ENCODE peak calls at places on chromosomes 3 and 15, in seven cellular contexts. W is astrocyte of the cerebellum, S is IMR-90, Q is AG09309, O is fibroblast of mammary gland, N is heart left ventricle, I is AG09319. K is an unnamed sample.

GRCh38 chr3:117547956-117548550 is 838.5 kb downstream of the TUSC7 start:
- DNase-seq in W (peak), S (peak), Q (no peak), O (peak), N (no peak), I (peak), K (no peak)

GRCh38 chr3:11379824-11380281 is 107.7 kb downstream of the ATG7 start:
- DNase-seq in W (no peak), S (no peak), Q (no peak), O (no peak), N (no peak), I (no peak), K (no peak)

GRCh38 chr3:127015282-127016042 is 32.5 kb downstream of the PLXNA1 start:
- DNase-seq in W (no peak), S (no peak), Q (no peak), O (no peak), N (no peak), I (no peak), K (peak)

GRCh38 chr15:91982401-91982800 is 128.9 kb downstream of the SLCO3A1 start:
- DNase-seq in W (no peak), S (peak), Q (no peak), O (no peak), N (no peak), I (no peak), K (no peak)

GRCh38 chr15:31387483-31388118 is 61.0 kb downstream of the KLF13 start:
- DNase-seq in W (peak), S (peak), Q (peak), O (peak), N (peak), I (no peak), K (no peak)

GRCh38 chr3:66414846-66415245 is 86.0 kb downstream of the LRIG1 start:
- DNase-seq in W (no peak), S (no peak), Q (no peak), O (no peak), N (no peak), I (no peak), K (no peak)

GRCh38 chr3:46882377-46883015 is 5.0 kb downstream of the PTH1R start:
- DNase-seq in W (no peak), S (no peak), Q (no peak), O (peak), N (no peak), I (no peak), K (peak)

GRCh38 chr3:30480587-30480986 is 125.8 kb upstream of the TGFBR2 start:
- DNase-seq in W (no peak), S (no peak), Q (no peak), O (no peak), N (no peak), I (no peak), K (no peak)

GRCh38 chr3:143775401-143775970 is 72.8 kb downstream of the SLC9A9 start:
- DNase-seq in W (no peak), S (peak), Q (no peak), O (peak), N (no peak), I (no peak), K (peak)

GRCh38 chr3:29145370-29145769 is 135.5 kb upstream of the RBMS3 start:
- DNase-seq in W (no peak), S (no peak), Q (no peak), O (no peak), N (no peak), I (no peak), K (no peak)

GRCh38 chr3:107988464-107989156 is 102.2 kb downstream of the CD47 start:
- DNase-seq in W (no peak), S (peak), Q (no peak), O (peak), N (peak), I (peak), K (no peak)

GRCh38 chr15:64740361-64741170 is 34.8 kb downstream of the RBPMS2 start:
- DNase-seq in W (no peak), S (peak), Q (no peak), O (peak), N (peak), I (no peak), K (peak)

GRCh38 chr15:77527831-77528231 is 104.9 kb downstream of the LINGO1 start:
- DNase-seq in W (no peak), S (no peak), Q (no peak), O (no peak), N (no peak), I (no peak), K (no peak)

GRCh38 chr3:190205739-190206138 is 85.0 kb upstream of the P3H2 start:
- DNase-seq in W (no peak), S (peak), Q (peak), O (peak), N (no peak), I (peak), K (peak)

GRCh38 chr3:40109641-40110490 is 199.6 kb upstream of the EIF1B start:
- DNase-seq in W (no peak), S (no peak), Q (no peak), O (peak), N (no peak), I (no peak), K (no peak)

GRCh38 chr3:55988905-55989304 is 479.4 kb downstream of the ERC2 start:
- DNase-seq in W (no peak), S (no peak), Q (no peak), O (no peak), N (no peak), I (no peak), K (no peak)

GRCh38 chr3:169112153-169112892 is 551.2 kb downstream of the MECOM start:
- DNase-seq in W (peak), S (peak), Q (no peak), O (peak), N (no peak), I (no peak), K (no peak)

GRCh38 chr3:62415312-62415791 is 42.0 kb upstream of the FEZF2 start:
- DNase-seq in W (no peak), S (no peak), Q (no peak), O (no peak), N (no peak), I (no peak), K (no peak)

GRCh38 chr3:45105855-45106655 is 40.1 kb downstream of the CDCP1 start:
- DNase-seq in W (peak), S (peak), Q (peak), O (peak), N (no peak), I (peak), K (no peak)

GRCh38 chr3:29065211-29065785 is 215.6 kb upstream of the RBMS3 start:
- DNase-seq in W (peak), S (peak), Q (peak), O (peak), N (peak), I (peak), K (no peak)

GRCh38 chr3:172285844-172286243 is 162.4 kb downstream of the GHSR start:
- DNase-seq in W (peak), S (peak), Q (peak), O (peak), N (no peak), I (no peak), K (no peak)

GRCh38 chr15:56286213-56286612 is 42.5 kb upstream of the RFX7 start:
- DNase-seq in W (no peak), S (no peak), Q (no peak), O (no peak), N (no peak), I (no peak), K (no peak)

GRCh38 chr3:4976109-4976508 is 3.1 kb upstream of the BHLHE40 start:
- DNase-seq in W (no peak), S (peak), Q (no peak), O (peak), N (peak), I (no peak), K (no peak)

GRCh38 chr3:149020196-149020838 is 29.0 kb downstream of the GYG1 start:
- DNase-seq in W (no peak), S (peak), Q (no peak), O (no peak), N (no peak), I (no peak), K (no peak)

GRCh38 chr3:26198609-26199008 is 408.7 kb downstream of the OXSM start:
- DNase-seq in W (no peak), S (no peak), Q (no peak), O (no peak), N (no peak), I (no peak), K (no peak)

GRCh38 chr3:140185375-140185774 is 250.4 kb downstream of the CLSTN2 start:
- DNase-seq in W (no peak), S (no peak), Q (no peak), O (no peak), N (no peak), I (no peak), K (no peak)

GRCh38 chr3:175346573-175347356 is 487.6 kb downstream of the NAALADL2 start:
- DNase-seq in W (peak), S (peak), Q (peak), O (peak), N (peak), I (peak), K (no peak)

GRCh38 chr3:71456826-71457225 is 126.7 kb downstream of the FOXP1 start:
- DNase-seq in W (no peak), S (peak), Q (no peak), O (no peak), N (no peak), I (no peak), K (no peak)

GRCh38 chr3:150168694-150169093 is 198.0 kb upstream of the PFN2 start:
- DNase-seq in W (no peak), S (peak), Q (no peak), O (peak), N (peak), I (no peak), K (no peak)

GRCh38 chr3:142168514-142168913 is 19.2 kb upstream of the TFDP2 start:
- DNase-seq in W (no peak), S (no peak), Q (no peak), O (no peak), N (no peak), I (no peak), K (no peak)

GRCh38 chr3:59839283-59839682 is 789.5 kb upstream of the CFAP20DC start:
- DNase-seq in W (no peak), S (peak), Q (peak), O (peak), N (no peak), I (no peak), K (no peak)

GRCh38 chr3:12521010-12521409 is 24.3 kb downstream of the MKRN2OS start:
- DNase-seq in W (no peak), S (no peak), Q (no peak), O (no peak), N (no peak), I (no peak), K (no peak)

DNA sequence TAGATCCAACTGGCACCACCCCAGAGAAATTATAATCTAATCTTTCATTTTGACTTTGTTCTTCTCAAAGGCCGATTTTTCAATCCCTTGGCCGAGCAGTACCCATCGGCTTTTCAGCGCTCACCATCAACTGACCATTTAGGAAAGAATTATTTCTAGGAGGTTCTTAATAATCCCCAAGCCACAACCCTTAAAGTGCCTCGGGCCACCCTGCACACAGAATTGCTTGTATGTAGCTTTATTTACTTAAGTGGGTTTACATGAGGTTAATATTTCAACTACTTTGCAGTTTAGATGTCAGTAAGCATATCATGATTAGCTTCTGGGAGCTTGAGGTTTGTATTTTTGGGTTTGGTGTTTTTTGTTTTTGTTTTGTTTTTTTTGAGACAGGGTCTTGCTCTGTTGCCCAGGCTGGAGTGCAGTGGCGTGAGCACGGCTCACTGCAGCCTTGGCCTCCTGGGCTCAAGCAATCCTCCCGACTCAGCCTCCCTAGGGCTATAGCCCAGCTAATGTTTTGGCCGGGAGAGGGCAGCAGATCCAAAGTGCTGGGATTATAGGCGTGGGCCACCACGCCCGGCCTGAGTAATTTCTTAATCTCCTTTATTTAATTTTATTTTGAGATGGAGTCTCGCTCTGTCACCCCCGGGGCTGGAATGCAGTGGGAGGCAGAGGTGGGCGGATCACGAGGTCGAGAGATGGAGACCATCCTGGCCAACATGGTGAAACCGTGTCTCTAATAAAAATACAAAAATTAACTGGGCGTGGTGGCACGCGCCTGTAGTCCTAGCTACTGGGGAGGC is 801 bp upstream of the CDAN1 start:
- DNase-seq in W (no peak), S (peak), Q (no peak), O (peak), N (no peak), I (no peak), K (no peak)
- TF ChIP-seq CTCF in W (no peak), S (no peak), Q (peak), O (peak), N (no peak), I (peak), K (no peak)

GRCh38 chr3:159130108-159130507 is 328.3 kb downstream of the MFSD1 start:
- DNase-seq in W (no peak), S (peak), Q (no peak), O (peak), N (no peak), I (no peak), K (peak)
- TF ChIP-seq CTCF in W (peak), S (peak), Q (peak), O (peak), N (peak), I (peak), K (peak)

DNA sequence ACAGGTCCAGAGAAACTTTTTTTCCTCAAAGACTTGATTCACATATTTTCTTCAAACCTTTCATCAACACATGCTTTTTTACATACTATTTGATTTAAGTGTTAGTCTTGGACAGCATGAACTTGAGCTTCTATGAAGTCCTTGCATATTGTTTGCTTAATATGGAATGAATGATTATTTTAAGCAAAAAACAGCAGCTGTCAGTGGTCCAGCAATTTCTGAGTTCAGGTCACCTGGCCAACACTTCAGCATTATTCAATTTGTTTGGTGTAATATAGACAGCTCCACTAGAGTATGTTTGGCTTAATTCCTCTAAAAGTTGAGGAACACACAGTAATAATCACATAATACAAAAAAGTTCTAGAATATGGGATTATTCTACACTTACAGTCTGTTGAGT is 141.4 kb downstream of the PEX5L start:
- DNase-seq in W (no peak), S (no peak), Q (no peak), O (no peak), N (no peak), I (no peak), K (no peak)
- TF ChIP-seq CTCF in W (no peak), S (no peak), Q (no peak), O (no peak), N (no peak), I (no peak), K (no peak)

GRCh38 chr3:54876694-54877093 is 51.2 kb downstream of the LRTM1 start:
- DNase-seq in W (no peak), S (no peak), Q (no peak), O (no peak), N (no peak), I (no peak), K (no peak)

GRCh38 chr3:54871867-54872266 is 56.0 kb downstream of the LRTM1 start:
- DNase-seq in W (no peak), S (no peak), Q (no peak), O (no peak), N (no peak), I (no peak), K (no peak)

GRCh38 chr3:54874816-54875556 is 52.9 kb downstream of the LRTM1 start:
- DNase-seq in W (no peak), S (no peak), Q (no peak), O (no peak), N (no peak), I (no peak), K (no peak)

GRCh38 chr3:54870423-54870822 is 57.4 kb downstream of the LRTM1 start:
- DNase-seq in W (peak), S (peak), Q (peak), O (peak), N (no peak), I (peak), K (no peak)

DNA sequence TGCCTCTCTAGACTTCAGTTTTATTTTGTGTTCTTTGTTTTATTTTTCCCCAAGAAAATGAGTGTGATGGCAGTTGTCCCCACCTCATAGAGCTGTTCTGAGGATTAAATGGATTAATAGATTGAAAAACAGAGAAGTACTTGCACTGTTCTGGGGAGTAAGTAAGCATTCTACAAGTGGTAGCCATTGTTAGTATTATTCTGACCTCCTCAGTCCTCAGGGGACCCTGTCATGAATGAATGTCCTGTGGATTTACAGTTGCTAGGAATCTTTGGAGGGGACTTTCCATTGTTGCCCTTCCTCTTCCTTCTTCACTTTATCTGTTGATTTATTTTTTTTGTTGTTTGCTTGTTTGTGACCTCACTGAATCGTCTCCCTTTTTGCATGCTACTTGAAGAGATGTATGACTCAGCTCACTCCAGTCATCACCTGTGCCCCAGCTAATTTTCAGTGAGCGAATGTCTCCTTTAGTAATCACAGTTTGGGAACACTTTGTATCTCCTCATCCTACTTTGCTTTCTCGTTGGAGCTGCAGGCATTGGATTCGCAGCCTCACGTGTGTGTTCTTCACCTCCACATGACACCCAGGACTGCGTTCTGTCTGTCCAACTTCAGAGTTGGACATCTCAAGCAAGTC is 54.7 kb downstream of the LRTM1 start:
- DNase-seq in W (no peak), S (peak), Q (no peak), O (peak), N (no peak), I (no peak), K (no peak)
- TF ChIP-seq CTCF in W (no peak), S (no peak), Q (no peak), O (no peak), N (no peak), I (no peak), K (no peak)

GRCh38 chr3:195032955-195033354 is 238.0 kb downstream of the XXYLT1 start:
- DNase-seq in W (no peak), S (no peak), Q (no peak), O (no peak), N (no peak), I (no peak), K (no peak)
- TF ChIP-seq CTCF in W (no peak), S (no peak), Q (no peak), O (no peak), N (no peak), I (no peak), K (no peak)

DNA sequence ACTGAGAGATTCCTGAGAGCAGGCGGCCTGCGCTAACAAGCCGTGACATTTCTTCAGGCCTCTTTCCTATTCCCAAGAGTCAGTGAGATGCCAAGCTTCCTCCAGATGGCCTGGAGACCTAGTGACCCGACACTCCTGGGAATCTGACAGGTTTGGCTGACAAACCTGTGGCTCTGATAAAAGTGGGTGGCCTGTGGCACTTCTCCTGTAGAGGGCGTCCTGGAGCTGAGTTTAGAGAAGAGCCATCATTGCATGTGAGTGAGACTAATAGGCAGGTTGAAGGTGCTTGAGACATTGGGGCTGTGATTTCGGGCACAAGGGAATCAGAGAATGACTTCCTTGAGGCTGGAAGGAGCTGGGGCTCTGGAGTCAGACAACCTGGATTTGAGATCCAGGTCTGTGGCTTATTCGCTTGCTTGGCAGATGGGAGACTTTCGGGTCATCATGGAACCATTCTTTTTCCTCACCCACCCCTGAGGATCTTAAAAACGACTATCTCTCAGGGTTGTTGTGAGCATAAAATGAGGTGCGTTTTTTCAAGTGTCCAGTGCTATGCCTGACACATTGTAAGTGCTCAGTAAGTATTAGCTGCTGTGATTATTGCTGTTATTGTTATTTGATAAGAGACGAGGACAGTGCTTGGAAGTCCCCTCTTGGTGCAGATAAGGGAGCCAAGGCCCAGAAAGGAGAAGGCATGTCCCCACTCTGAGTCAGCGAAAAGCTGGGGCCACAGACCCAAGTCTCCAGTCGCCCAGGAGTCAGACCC is 77.2 kb downstream of the SCN10A start:
- DNase-seq in W (no peak), S (peak), Q (no peak), O (peak), N (no peak), I (no peak), K (peak)
- TF ChIP-seq CTCF in W (peak), S (peak), Q (peak), O (peak), N (peak), I (peak), K (peak)

GRCh38 chr3:156782319-156782718 is 43.8 kb upstream of the LEKR1 start:
- DNase-seq in W (no peak), S (no peak), Q (no peak), O (no peak), N (no peak), I (no peak), K (no peak)
- TF ChIP-seq CTCF in W (no peak), S (no peak), Q (no peak), O (no peak), N (no peak), I (no peak), K (no peak)